ENCODE peak calls at places on chromosomes 11 and 22, in four cellular contexts. C is left ventricle myocardium inferior, F is HFF-Myc, B is A549. J is an unnamed sample.

GRCh38 chr22:35066768-35067167 is 810 bp downstream of the ISX start:
- DNase-seq in C (no peak), F (no peak), B (no peak), J (no peak)

GRCh38 chr22:40463727-40464126 is 93.3 kb downstream of the SGSM3 start:
- DNase-seq in C (no peak), F (no peak), B (no peak), J (no peak)

GRCh38 chr11:6319001-6319878 is 1.1 kb downstream of the CAVIN3 start:
- DNase-seq in C (peak), F (no peak), B (no peak), J (no peak)

GRCh38 chr22:38513063-38513462 is 7.0 kb upstream of the DDX17 start:
- DNase-seq in C (no peak), F (no peak), B (no peak), J (no peak)

GRCh38 chr11:114319716-114320328 is 23.6 kb downstream of the NNMT start:
- DNase-seq in C (no peak), F (no peak), B (no peak), J (no peak)

GRCh38 chr22:41842996-41843970 is 10.4 kb downstream of the SREBF2 start:
- DNase-seq in C (no peak), F (no peak), B (no peak), J (no peak)

GRCh38 chr11:69249086-69249640 is 44.8 kb upstream of the MYEOV start:
- DNase-seq in C (no peak), F (no peak), B (no peak), J (no peak)

GRCh38 chr11:94674005-94674491 is 94.1 kb upstream of the AMOTL1 start:
- DNase-seq in C (no peak), F (no peak), B (no peak), J (no peak)

GRCh38 chr22:19626666-19627065 is 87.6 kb upstream of the SEPTIN5 start:
- DNase-seq in C (no peak), F (no peak), B (no peak), J (no peak)

GRCh38 chr11:84857746-84858145 is 769.4 kb downstream of the DLG2 start:
- DNase-seq in C (no peak), F (no peak), B (no peak), J (no peak)

GRCh38 chr22:32020117-32020516 is 22.9 kb upstream of the SLC5A1 start:
- DNase-seq in C (no peak), F (no peak), B (no peak), J (no peak)

GRCh38 chr11:75667831-75668507 is 869 bp downstream of the MAP6 start:
- DNase-seq in C (peak), F (no peak), B (peak), J (no peak)

GRCh38 chr11:70029115-70029830 is 48.8 kb upstream of the ANO1 start:
- DNase-seq in C (no peak), F (no peak), B (no peak), J (no peak)

GRCh38 chr22:30308518-30309230 is 18.1 kb downstream of the TBC1D10A start:
- DNase-seq in C (no peak), F (no peak), B (no peak), J (no peak)

GRCh38 chr11:69040581-69041260 is 8.0 kb upstream of the TPCN2 start:
- DNase-seq in C (no peak), F (peak), B (no peak), J (no peak)

GRCh38 chr22:33524511-33525270 is 395.6 kb downstream of the LARGE1 start:
- DNase-seq in C (no peak), F (no peak), B (no peak), J (no peak)

GRCh38 chr22:45972868-45973212 is 4.1 kb downstream of the WNT7B start:
- DNase-seq in C (no peak), F (no peak), B (no peak), J (no peak)

GRCh38 chr11:14644396-14645246 is 1.0 kb downstream of the PDE3B start:
- DNase-seq in C (peak), F (no peak), B (peak), J (no peak)

GRCh38 chr11:14643697-14644395 is at the start of gene PDE3B:
- DNase-seq in C (peak), F (no peak), B (peak), J (no peak)

GRCh38 chr11:14642873-14643696 is 519 bp upstream of the PDE3B start:
- DNase-seq in C (no peak), F (no peak), B (no peak), J (no peak)

GRCh38 chr11:14641801-14642200 is 1.8 kb upstream of the PDE3B start:
- DNase-seq in C (no peak), F (no peak), B (no peak), J (peak)

DNA sequence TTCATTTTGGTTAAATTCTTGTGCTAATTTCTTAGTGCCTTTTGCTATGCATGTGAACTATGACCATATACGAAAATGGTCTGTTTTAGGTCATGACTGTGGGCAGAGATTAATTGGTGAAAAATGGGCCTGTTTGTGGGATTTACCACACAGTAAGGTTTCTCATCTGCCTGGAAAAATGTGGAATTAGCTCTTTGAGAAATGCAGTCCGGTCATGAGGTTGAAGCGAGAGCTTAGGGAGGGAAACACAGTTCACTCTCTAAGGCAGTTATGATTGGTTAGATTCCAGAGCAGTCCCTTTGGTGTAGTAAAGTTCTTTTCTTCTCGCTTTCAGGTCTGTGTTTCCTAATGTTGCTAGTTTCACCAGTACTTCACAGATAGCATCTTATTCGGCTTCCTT is 1.2 kb upstream of the PDE3B start:
- DNase-seq in C (no peak), F (no peak), B (no peak), J (no peak)
- H3K4me3 ChIP-seq in C (peak), F (peak), B (no peak), J (no peak)

GRCh38 chr22:21591695-21592094 is 24.2 kb downstream of the UBE2L3 start:
- DNase-seq in C (peak), F (no peak), B (no peak), J (no peak)

GRCh38 chr22:21590809-21591641 is 23.5 kb downstream of the UBE2L3 start:
- DNase-seq in C (no peak), F (no peak), B (no peak), J (no peak)

GRCh38 chr22:21592422-21592821 is 24.9 kb downstream of the UBE2L3 start:
- DNase-seq in C (no peak), F (no peak), B (no peak), J (no peak)

GRCh38 chr22:21594865-21595452 is 27.4 kb downstream of the UBE2L3 start:
- DNase-seq in C (no peak), F (no peak), B (no peak), J (no peak)

DNA sequence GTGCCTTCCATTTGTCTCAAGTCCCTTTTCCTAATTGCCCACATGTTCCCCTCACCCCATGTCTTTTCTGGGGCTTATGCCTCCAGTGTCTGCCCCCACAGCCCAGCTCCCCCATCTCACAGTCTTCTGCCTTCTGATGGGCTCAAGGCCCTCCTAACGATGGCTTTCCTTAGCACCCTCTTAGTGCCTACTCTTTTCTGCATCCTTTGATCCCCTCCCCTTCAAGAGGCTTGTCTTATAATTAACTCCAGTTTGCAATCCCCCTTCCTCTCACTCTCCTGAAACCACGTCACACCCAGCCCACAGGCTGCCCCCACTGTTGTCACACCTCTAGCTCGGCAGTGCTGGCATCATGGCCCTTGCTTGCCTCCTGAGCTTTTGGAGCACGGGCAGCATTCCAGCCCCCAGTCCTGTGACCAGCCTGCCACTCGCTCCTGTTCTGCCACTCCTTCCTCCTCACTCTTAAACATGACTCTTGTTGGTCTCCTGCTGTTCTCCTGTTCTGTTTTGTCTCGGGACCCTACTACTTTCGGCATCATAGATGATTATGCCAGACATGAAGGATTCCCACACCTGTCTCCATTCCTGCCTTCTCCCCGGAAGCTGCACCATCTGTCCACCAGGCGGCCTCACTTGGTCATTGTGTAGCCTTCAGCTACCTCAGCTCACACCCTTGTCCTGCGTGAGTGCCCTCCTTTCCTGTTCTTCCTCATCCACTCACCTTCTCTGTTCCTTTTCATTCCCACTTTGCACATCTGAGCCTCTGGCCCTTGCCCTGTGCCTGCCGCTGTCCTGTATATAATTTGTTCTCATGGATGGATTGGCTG is 26.1 kb downstream of the UBE2L3 start:
- DNase-seq in C (peak), F (no peak), B (peak), J (no peak)
- TF ChIP-seq CTCF in C (peak), F (peak), B (peak), J (peak)

DNA sequence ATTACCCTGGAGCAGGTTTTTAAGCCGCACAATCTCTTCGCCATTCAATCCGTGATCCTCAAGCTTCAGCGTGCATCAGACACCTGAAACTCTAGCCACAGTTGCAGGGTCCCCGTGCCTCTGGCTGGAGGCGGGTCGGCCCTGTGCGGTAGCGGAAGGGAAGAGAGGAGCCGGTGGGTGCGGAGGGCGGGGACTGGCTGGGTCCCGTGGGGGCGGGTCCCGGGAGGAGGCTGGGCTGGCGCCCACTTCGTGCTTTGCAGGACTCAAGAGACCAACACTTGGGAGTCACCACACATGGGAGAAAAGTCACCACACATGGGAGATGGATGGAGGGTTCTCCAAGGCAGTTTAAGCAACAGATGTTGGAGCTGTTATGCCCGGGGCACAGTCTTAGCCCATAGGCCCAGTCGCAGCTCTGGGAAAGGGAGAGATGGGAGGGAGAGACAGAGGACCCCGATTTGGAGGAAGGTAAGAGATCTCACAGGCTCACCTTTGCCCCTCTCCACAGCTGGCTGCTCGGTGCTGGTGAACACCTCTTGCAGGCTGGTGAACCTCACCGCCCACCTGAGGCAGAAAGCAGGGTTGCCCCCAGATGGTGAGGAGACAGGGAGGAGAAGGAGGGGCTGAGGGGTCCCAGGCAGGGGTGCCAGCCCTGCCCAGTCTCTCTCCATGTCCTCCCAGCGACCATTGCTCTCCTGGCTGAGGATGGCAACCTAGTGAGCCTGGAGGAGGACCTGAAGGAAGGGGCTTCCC is 965 bp downstream of the C22orf15 start:
- DNase-seq in C (no peak), F (no peak), B (no peak), J (no peak)
- H3K4me3 ChIP-seq in C (peak), F (peak), B (no peak), J (no peak)

GRCh38 chr11:112085822-112086421 is 634 bp downstream of the TIMM8B start:
- DNase-seq in C (no peak), F (no peak), B (peak), J (no peak)

GRCh38 chr11:112082729-112083128 is 3.8 kb downstream of the TIMM8B start:
- DNase-seq in C (no peak), F (no peak), B (no peak), J (no peak)

GRCh38 chr11:112087212-112087611 is 539 bp downstream of the SDHD start:
- DNase-seq in C (no peak), F (no peak), B (no peak), J (no peak)

DNA sequence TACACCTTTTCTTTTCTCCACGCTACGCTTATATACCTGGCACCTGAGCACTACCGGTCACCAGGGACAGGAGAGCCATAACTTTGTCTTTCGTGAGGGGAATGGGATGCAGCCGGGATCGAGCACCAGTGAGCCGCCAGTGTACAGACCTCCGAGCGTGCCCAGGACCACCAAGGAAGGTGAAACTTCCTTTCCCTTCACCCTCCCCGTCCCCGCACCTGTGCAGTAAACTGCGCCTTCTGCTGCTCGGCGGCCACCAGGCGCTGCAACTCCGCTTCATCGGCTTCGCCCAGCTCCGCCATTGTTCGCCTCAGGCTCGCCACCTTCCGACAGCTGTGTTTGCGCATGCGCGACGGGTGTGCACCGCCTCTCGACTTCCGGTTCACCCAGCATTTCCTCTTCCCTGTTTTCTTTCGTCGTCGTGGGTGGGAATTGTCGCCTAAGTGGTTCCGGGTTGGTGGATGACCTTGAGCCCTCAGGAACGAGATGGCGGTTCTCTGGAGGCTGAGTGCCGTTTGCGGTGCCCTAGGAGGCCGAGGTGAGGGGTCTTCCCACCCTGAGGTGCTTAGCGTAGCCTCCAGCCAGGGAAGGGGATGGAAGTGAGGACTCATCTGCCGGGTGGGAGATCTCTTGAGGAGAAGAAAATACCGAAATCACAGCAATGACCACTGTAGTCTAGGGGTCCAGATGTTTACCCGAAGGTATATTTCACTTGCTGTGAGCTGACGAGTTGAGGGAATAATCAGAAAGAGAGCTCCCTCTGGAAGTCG is at the start of the genes SDHD and TIMM8B:
- DNase-seq in C (peak), F (peak), B (peak), J (peak)
- TF ChIP-seq CTCF in C (peak), F (no peak), B (no peak), J (peak)

DNA sequence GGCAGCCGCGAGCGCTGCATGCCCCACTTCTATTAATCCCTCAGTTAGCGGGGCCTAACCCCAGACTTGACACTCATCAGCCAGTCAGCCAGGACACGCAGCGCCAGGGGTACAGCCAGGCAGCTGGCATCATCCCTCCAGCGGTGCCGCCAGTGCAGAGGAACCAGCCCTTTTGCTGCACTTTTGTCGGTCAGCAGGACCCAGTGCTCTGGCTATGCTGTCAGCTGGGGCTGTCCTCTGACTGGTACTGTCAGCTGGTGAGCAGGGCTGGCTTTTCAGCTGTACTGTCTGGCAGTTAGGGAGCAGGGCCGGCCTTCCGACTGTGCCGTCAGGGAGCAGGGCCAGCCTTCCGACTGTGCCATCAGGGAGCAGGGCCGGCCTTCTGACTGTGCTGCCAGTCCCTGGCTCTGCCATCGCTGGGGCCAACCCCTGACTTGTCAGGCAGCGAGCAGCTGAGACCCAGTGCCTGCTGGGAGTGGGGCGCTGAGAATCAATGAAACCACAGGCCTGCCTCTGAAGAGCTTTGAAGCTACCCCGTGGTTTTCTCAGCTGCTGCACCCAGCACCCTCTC is 115.4 kb downstream of the KIAA1671 start:
- DNase-seq in C (no peak), F (no peak), B (no peak), J (no peak)
- H3K4me3 ChIP-seq in C (no peak), F (no peak), B (no peak), J (no peak)

DNA sequence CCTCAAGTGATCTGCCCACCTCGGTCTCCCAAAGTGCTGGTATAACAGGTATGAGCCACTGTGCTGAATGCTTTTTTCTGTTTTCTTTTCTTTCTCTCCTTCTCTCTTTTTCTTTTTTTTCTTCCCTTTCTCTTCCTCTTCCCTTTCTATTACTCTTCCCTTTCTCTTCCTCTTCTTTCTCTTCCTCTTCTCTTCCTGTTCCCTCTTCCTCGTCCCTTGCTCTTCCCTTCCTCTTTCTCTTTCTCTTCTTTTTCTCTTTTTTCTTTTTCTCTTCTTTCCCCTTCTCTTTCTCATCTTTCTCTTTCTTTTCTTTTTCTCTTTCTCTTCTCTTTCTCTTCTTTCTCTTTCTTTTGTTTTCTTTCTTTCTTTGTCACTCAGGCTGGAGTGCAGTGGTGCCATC is 1.2 kb downstream of the OOSP1 start:
- DNase-seq in C (no peak), F (no peak), B (no peak), J (no peak)
- TF ChIP-seq CTCF in C (no peak), F (no peak), B (no peak), J (no peak)